ENCODE peak calls at places on chromosomes 3 and 15, in six cellular contexts. H, P, G, W, F and V are unnamed samples. For H3K4me1, the result is how much of the 10 kb centered on the place peaks cover.

GRCh38 chr3:137687181-137687880 is 76.8 kb upstream of the SOX14 start:
- DNase-seq in H (no peak), P (no peak), G (no peak), W (no peak), F (no peak), V (no peak)

GRCh38 chr15:68642491-68642845 is 63.7 kb downstream of the CORO2B start:
- DNase-seq in H (peak), P (no peak), G (no peak), W (no peak), F (no peak), V (no peak)

GRCh38 chr3:4332991-4333390 is 29.8 kb downstream of the SETMAR start:
- DNase-seq in H (no peak), P (no peak), G (no peak), W (no peak), F (no peak), V (no peak)

GRCh38 chr15:58793862-58794261 is 22.8 kb downstream of the MINDY2 start:
- DNase-seq in H (no peak), P (no peak), G (no peak), W (no peak), F (no peak), V (no peak)

GRCh38 chr15:51274956-51275355 is 63.4 kb downstream of the CYP19A1 start:
- DNase-seq in H (no peak), P (no peak), G (no peak), W (no peak), F (no peak), V (no peak)

GRCh38 chr15:46416544-46416943 is 781.7 kb downstream of the SQOR start:
- DNase-seq in H (no peak), P (no peak), G (peak), W (no peak), F (no peak), V (no peak)

GRCh38 chr3:2458816-2459215 is 360.1 kb downstream of the CNTN4 start:
- DNase-seq in H (no peak), P (no peak), G (no peak), W (no peak), F (no peak), V (no peak)

GRCh38 chr3:109943181-109943580 is 605.8 kb upstream of the DPPA4 start:
- DNase-seq in H (peak), P (no peak), G (no peak), W (no peak), F (no peak), V (no peak)

GRCh38 chr3:63015614-63016016 is 140.4 kb upstream of the CADPS start:
- DNase-seq in H (no peak), P (no peak), G (no peak), W (no peak), F (no peak), V (no peak)

GRCh38 chr15:28978661-28979060 is 92.9 kb downstream of the APBA2 start:
- DNase-seq in H (no peak), P (no peak), G (no peak), W (no peak), F (no peak), V (no peak)

GRCh38 chr3:69095636-69096035 is 10.9 kb downstream of the ARL6IP5 start:
- DNase-seq in H (no peak), P (no peak), G (peak), W (no peak), F (no peak), V (no peak)

GRCh38 chr3:171457263-171458055 is 2.7 kb downstream of the TNIK start:
- DNase-seq in H (no peak), P (no peak), G (no peak), W (no peak), F (no peak), V (no peak)

GRCh38 chr3:57094606-57095005 is 34.1 kb downstream of the SPATA12 start:
- DNase-seq in H (peak), P (no peak), G (no peak), W (no peak), F (no peak), V (no peak)

GRCh38 chr15:71891026-71891425 is 80.7 kb downstream of the NR2E3 start:
- DNase-seq in H (peak), P (no peak), G (no peak), W (no peak), F (no peak), V (no peak)

GRCh38 chr3:124770341-124771082 is 40.3 kb downstream of the UMPS start:
- DNase-seq in H (no peak), P (no peak), G (no peak), W (no peak), F (no peak), V (peak)

GRCh38 chr3:155791190-155791589 is 14.9 kb downstream of the C3orf33 start:
- DNase-seq in H (peak), P (no peak), G (no peak), W (no peak), F (no peak), V (no peak)

GRCh38 chr3:186932281-186933181 is 2.2 kb downstream of the ST6GAL1 start:
- DNase-seq in H (no peak), P (no peak), G (no peak), W (no peak), F (no peak), V (no peak)

GRCh38 chr3:195154793-195155535 is 116.0 kb downstream of the XXYLT1 start:
- DNase-seq in H (peak), P (peak), G (peak), W (no peak), F (peak), V (peak)

GRCh38 chr15:89576417-89576773 is 1.1 kb downstream of the TICRR start:
- DNase-seq in H (peak), P (no peak), G (no peak), W (no peak), F (no peak), V (no peak)

GRCh38 chr15:89575656-89576416 is 567 bp downstream of the TICRR start:
- DNase-seq in H (peak), P (no peak), G (no peak), W (no peak), F (peak), V (no peak)

GRCh38 chr15:89578146-89578545 is 2.9 kb downstream of the TICRR start:
- DNase-seq in H (no peak), P (no peak), G (no peak), W (no peak), F (no peak), V (no peak)

GRCh38 chr15:89577776-89578115 is 2.5 kb downstream of the TICRR start:
- DNase-seq in H (no peak), P (no peak), G (no peak), W (no peak), F (no peak), V (no peak)

DNA sequence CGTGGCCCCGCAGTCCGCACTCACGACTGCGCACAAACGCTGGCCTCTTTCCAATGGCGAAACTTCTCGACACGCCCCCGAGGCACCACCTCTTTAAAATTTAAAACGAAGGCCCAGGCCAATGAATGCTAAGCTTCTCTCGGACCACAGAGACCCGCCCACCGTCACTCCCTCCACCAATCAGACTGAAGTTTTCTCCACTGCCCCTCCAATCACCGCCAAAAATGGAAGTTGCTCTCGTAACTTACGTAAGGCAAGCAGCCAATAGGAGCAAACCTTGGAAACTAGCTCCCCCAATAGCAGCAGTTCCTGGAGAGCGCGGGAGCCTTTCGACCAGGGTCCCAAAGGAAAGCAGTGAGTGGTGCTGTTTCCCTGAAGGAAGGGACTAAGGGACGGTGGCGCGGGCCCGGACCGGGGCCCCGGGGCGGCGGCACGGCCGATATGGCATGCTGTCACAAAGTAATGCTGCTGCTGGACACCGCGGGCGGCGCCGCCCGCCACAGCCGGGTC is at the start of gene TICRR:
- DNase-seq in H (peak), P (peak), G (peak), W (peak), F (peak), V (peak)
- TF ChIP-seq POLR2A in H (no peak), P (no peak), G (no peak), W (peak), F (no peak), V (no peak)

DNA sequence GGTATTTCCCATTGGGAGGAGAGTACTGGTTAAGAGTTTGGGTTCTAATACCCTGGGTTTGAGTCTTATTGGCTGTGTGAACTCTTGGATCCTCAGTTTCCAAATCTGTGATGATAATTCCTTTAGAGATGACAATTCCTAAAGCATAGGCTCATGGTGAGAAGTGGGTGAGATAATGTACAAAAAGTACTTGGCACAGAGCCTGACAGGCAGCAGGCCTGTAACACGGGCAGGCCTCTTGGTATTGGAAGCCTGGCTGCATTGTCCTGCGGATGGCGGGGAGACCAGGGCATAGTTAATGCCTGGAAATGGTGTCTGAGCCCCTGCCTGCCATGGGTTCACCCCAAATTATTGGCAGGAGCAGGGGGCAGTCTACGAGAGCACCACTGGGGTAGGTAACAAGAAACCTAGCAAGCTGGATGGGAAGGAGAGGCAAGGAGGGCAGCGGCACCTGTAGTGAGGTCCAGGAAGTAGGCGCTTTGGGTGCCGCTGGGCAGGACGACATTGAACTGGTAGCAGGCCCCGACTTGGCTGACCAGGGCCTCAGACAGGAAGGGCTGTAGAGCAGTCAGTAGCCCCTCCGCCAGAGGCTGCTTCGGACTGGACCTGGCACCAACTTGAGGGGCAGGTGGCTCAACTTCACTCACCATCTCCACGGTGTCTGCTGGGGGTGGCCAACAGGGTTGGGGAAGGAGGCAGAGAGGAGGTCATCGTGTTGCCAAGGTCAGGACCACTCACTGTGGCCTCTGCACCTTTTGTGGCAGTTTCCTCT is 7.7 kb downstream of the STOML1 start:
- DNase-seq in H (no peak), P (no peak), G (no peak), W (no peak), F (no peak), V (no peak)
- H3K4me1 ChIP-seq in H (half or more), P (half or more), G (half or more), W (half or more), F (under half), V (under half)

DNA sequence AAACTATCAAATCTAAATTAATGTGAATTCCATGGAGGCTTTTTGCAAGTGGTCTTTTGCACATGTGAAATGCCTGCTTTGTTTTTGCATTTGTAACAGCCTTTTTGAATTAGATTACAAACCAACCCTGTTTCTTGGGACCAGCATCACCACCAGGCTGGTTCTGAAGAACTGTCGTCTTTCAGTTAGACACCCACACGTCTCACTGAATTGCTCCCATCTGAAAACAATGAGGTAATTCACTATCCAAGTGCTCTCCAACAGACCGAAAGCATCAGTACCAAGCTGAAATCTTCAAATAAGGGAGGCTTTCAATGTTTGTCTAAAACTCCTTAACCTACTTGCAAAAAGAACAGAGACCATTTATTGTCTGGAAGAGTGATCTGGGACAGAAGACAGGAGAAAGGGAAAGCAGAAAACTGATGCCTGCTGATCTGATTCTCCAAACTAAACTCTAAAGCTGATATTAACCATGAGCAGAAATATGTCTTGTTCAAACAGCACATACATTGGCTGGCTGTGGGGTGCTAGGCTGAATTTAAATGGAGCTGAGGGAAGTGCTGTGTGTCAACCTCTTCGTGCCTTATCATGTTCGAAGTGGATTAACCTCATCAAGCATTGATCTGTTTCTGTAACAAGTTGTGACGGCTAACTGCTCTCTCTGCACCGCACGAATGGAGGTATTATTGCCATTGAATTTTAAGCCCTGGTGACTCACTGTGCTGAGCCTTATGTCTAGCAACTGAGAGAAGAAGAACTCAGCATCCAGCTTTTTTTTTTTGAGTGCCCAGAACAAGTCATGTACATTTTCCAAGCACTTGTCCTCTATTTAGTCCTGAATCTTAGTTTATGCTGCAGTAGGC is 213.7 kb upstream of the P2RY1 start:
- DNase-seq in H (no peak), P (no peak), G (no peak), W (no peak), F (no peak), V (no peak)
- H3K27ac ChIP-seq in H (no peak), P (no peak), G (no peak), W (no peak), F (no peak), V (peak)

GRCh38 chr3:17861476-17861875 is 119.0 kb upstream of the TBC1D5 start:
- DNase-seq in H (no peak), P (no peak), G (no peak), W (no peak), F (no peak), V (no peak)
- TF ChIP-seq POLR2A in H (no peak), P (no peak), G (no peak), W (no peak), F (no peak), V (no peak)

GRCh38 chr15:55576911-55577310 is 11.2 kb downstream of the PYGO1 start:
- DNase-seq in H (no peak), P (no peak), G (no peak), W (no peak), F (no peak), V (no peak)
- H3K4me1 ChIP-seq in H (under half), P (under half), G (under half), W (under half), F (under half), V (under half)

DNA sequence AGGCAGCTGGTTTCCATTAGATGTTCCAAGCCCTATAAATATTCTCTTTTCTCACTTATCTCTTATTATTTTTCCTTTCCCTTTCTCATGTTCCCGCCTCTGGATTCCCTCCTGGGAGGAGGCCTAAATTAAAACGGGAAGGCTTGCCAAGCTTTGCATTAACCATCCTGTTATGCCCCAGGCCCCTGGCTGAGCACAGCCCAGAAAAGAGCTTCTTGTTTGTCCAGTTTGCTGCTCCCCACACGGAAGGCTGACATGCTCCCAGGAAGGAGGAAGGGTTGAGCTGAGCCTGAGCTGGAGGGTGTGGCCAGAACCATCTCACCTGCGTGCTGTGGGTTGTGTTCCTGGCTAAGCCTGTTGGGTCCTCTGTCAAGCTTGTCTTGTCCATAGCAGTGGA is 63.1 kb upstream of the BOC start:
- DNase-seq in H (no peak), P (no peak), G (no peak), W (no peak), F (no peak), V (peak)
- H3K27ac ChIP-seq in H (no peak), P (no peak), G (no peak), W (no peak), F (no peak), V (peak)

DNA sequence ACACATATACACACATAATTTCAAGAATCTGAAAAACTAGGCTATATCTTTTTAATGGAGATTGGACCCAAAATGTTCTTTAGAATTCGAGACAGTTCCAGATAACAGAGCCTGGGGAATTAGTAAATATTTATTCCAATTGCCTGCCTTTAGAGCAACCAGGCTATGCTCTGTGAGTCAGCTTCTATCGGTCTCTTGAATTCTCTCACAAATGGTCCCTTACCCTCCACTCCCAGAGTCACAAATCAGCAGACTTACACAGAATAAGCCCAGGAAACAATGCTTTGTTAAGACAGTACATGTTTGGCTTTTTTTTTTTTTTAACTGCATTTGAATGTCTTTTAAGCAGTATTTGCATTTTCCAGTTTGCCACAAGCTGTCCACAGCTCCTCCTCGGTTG is 460.7 kb upstream of the CBLB start:
- DNase-seq in H (peak), P (no peak), G (no peak), W (no peak), F (no peak), V (no peak)
- TF ChIP-seq POLR2A in H (no peak), P (no peak), G (no peak), W (no peak), F (no peak), V (no peak)

GRCh38 chr3:113247051-113247450 is 35.7 kb downstream of the BOC start:
- DNase-seq in H (no peak), P (no peak), G (no peak), W (no peak), F (no peak), V (no peak)
- H3K4me1 ChIP-seq in H (under half), P (under half), G (under half), W (under half), F (under half), V (under half)

GRCh38 chr3:190862209-190863118 is at the start of gene GMNC:
- DNase-seq in H (peak), P (peak), G (peak), W (no peak), F (peak), V (peak)
- H3K27ac ChIP-seq in H (no peak), P (peak), G (no peak), W (no peak), F (peak), V (peak)

GRCh38 chr15:65530318-65531111 is at the start of gene HACD3:
- DNase-seq in H (peak), P (peak), G (peak), W (peak), F (peak), V (peak)
- TF ChIP-seq POLR2A in H (no peak), P (peak), G (no peak), W (peak), F (peak), V (peak)